ENCODE peak calls at places on chromosomes 11 and 22, in six cellular contexts. One of them, this sample, is unnamed.

GRCh38 chr11:129414144-129414876 is 38.7 kb downstream of the BARX2 start:
- DNase-seq in GM13977: no peak
- DNase-seq in NCI-H1417: no peak
- DNase-seq in NCI-H1436: no peak
- DNase-seq in IMR-90: no peak
- DNase-seq in left lung: no peak
- DNase-seq in this sample: no peak

GRCh38 chr11:12941671-12942070 is 67.4 kb upstream of the RASSF10 start:
- DNase-seq in GM13977: no peak
- DNase-seq in NCI-H1417: no peak
- DNase-seq in NCI-H1436: no peak
- DNase-seq in IMR-90: no peak
- DNase-seq in left lung: no peak
- DNase-seq in this sample: no peak

GRCh38 chr11:2669926-2670469 is 29.8 kb downstream of the KCNQ1OT1 start:
- DNase-seq in GM13977: no peak
- DNase-seq in NCI-H1417: no peak
- DNase-seq in NCI-H1436: no peak
- DNase-seq in IMR-90: no peak
- DNase-seq in left lung: no peak
- DNase-seq in this sample: no peak

GRCh38 chr11:101870510-101870909 is 44.3 kb upstream of the CEP126 start:
- DNase-seq in GM13977: no peak
- DNase-seq in NCI-H1417: no peak
- DNase-seq in NCI-H1436: no peak
- DNase-seq in IMR-90: peak; percentile 87
- DNase-seq in left lung: no peak
- DNase-seq in this sample: no peak

GRCh38 chr22:23175817-23176644 is 4.3 kb upstream of the BCR start:
- DNase-seq in GM13977: no peak
- DNase-seq in NCI-H1417: no peak
- DNase-seq in NCI-H1436: no peak
- DNase-seq in IMR-90: no peak
- DNase-seq in left lung: no peak
- DNase-seq in this sample: no peak

GRCh38 chr22:19238900-19239299 is 52.6 kb downstream of the CLTCL1 start:
- DNase-seq in GM13977: no peak
- DNase-seq in NCI-H1417: no peak
- DNase-seq in NCI-H1436: no peak
- DNase-seq in IMR-90: no peak
- DNase-seq in left lung: no peak
- DNase-seq in this sample: no peak

GRCh38 chr11:69642913-69643632 is 2.1 kb downstream of the CCND1 start:
- DNase-seq in GM13977: peak; percentile 93
- DNase-seq in NCI-H1417: peak; percentile 82
- DNase-seq in NCI-H1436: peak; percentile 68
- DNase-seq in IMR-90: peak; percentile 74
- DNase-seq in left lung: peak; percentile 72
- DNase-seq in this sample: peak; percentile 85

GRCh38 chr11:100105605-100106358 is 581.3 kb upstream of the ARHGAP42 start:
- DNase-seq in GM13977: no peak
- DNase-seq in NCI-H1417: peak; percentile 39
- DNase-seq in NCI-H1436: no peak
- DNase-seq in IMR-90: no peak
- DNase-seq in left lung: no peak
- DNase-seq in this sample: no peak

GRCh38 chr11:202490-202889 is 4.7 kb downstream of the BET1L start:
- DNase-seq in GM13977: no peak
- DNase-seq in NCI-H1417: no peak
- DNase-seq in NCI-H1436: no peak
- DNase-seq in IMR-90: no peak
- DNase-seq in left lung: no peak
- DNase-seq in this sample: peak; percentile 27

This sample was measured in lower lobe of right lung.